ENCODE peak calls at places on chromosomes 3 and 15, in four cellular contexts. G is uterus, M is heart left ventricle, X is Peyer's patch. Y is an unnamed sample. For H3K4me1, the result is how much of the 10 kb centered on the place peaks cover.

GRCh38 chr3:173912126-173912525 is 514.6 kb downstream of the NLGN1 start:
- DNase-seq in G (no peak), M (no peak), X (no peak), Y (no peak)

GRCh38 chr15:72058590-72058989 is 59.4 kb downstream of the MYO9A start:
- DNase-seq in G (no peak), M (no peak), X (no peak), Y (no peak)

GRCh38 chr15:74200394-74200793 is 2.2 kb downstream of the STRA6 start:
- DNase-seq in G (peak), M (no peak), X (no peak), Y (peak)

GRCh38 chr15:32732574-32733157 is 14.9 kb downstream of the GREM1 start:
- DNase-seq in G (no peak), M (no peak), X (no peak), Y (no peak)

GRCh38 chr3:35422826-35423601 is 216.3 kb upstream of the ARPP21 start:
- DNase-seq in G (no peak), M (no peak), X (no peak), Y (no peak)

GRCh38 chr15:90829942-90830440 is 38.4 kb upstream of the FURIN start:
- DNase-seq in G (no peak), M (no peak), X (no peak), Y (no peak)

GRCh38 chr15:71962537-71962936 is 152.2 kb downstream of the NR2E3 start:
- DNase-seq in G (no peak), M (no peak), X (no peak), Y (no peak)

GRCh38 chr15:39969871-39970270 is 36.0 kb downstream of the EIF2AK4 start:
- DNase-seq in G (peak), M (no peak), X (no peak), Y (no peak)

GRCh38 chr3:150346956-150347863 is 60.9 kb upstream of the TSC22D2 start:
- DNase-seq in G (no peak), M (no peak), X (no peak), Y (no peak)

GRCh38 chr3:180720012-180720411 is 40.7 kb upstream of the CCDC39 start:
- DNase-seq in G (no peak), M (no peak), X (no peak), Y (no peak)

GRCh38 chr3:108505811-108506210 is 4.6 kb downstream of the MYH15 start:
- DNase-seq in G (no peak), M (no peak), X (no peak), Y (no peak)

GRCh38 chr3:112973325-112974177 is 1.4 kb downstream of the CD200R1 start:
- DNase-seq in G (no peak), M (no peak), X (no peak), Y (no peak)

GRCh38 chr3:28320981-28321380 is 27.5 kb upstream of the ZCWPW2 start:
- DNase-seq in G (no peak), M (no peak), X (no peak), Y (no peak)

GRCh38 chr3:171757377-171758034 is 52.8 kb downstream of the PLD1 start:
- DNase-seq in G (no peak), M (no peak), X (no peak), Y (no peak)

GRCh38 chr3:124297062-124297980 is 305.4 kb upstream of the ROPN1 start:
- DNase-seq in G (no peak), M (no peak), X (no peak), Y (no peak)

GRCh38 chr15:81612631-81613030 is 238.6 kb upstream of the TMC3 start:
- DNase-seq in G (no peak), M (no peak), X (no peak), Y (no peak)

GRCh38 chr15:27124287-27124830 is 153.4 kb downstream of the GABRG3 start:
- DNase-seq in G (no peak), M (no peak), X (no peak), Y (no peak)

GRCh38 chr3:13581485-13582365 is 32.8 kb downstream of the FBLN2 start:
- DNase-seq in G (no peak), M (no peak), X (no peak), Y (no peak)

GRCh38 chr3:4834403-4834866 is 144.8 kb upstream of the BHLHE40 start:
- DNase-seq in G (no peak), M (no peak), X (no peak), Y (peak)

GRCh38 chr3:98557324-98558010 is 25.7 kb downstream of the GPR15 start:
- DNase-seq in G (no peak), M (no peak), X (no peak), Y (no peak)

GRCh38 chr3:113947372-113948014 is at the start of gene ZDHHC23:
- DNase-seq in G (peak), M (peak), X (peak), Y (peak)

GRCh38 chr3:119810018-119810435 is 28.1 kb downstream of the NR1I2 start:
- DNase-seq in G (no peak), M (peak), X (no peak), Y (peak)

GRCh38 chr3:175105066-175105465 is 245.9 kb downstream of the NAALADL2 start:
- DNase-seq in G (no peak), M (no peak), X (no peak), Y (no peak)

GRCh38 chr3:64022451-64023186 is 675 bp downstream of the PSMD6 start:
- DNase-seq in G (no peak), M (no peak), X (no peak), Y (no peak)
- TF ChIP-seq POLR2A in G (no peak), M (no peak), X (no peak), Y (no peak)

DNA sequence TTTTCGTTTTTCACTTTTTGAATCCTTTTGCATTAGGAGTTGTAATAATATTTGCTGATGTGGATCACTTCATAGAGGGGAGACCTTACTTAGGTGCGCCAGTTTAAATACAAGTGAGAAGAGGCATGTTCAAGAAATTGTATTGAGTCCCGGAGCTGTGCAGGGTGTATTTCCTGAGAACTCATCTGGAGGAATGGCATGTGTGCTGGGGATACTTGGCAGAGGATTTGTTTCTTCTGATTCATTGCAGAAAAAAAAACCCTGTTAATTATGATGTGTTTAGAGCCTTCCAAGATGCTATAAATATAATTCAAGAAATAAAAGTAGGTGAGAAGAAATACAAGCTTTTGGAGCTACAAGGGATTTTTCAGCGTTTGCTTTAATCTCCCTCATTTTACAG is 97.6 kb downstream of the TPRG1 start:
- DNase-seq in G (no peak), M (no peak), X (no peak), Y (no peak)
- H3K4me1 ChIP-seq in G (under half), M (under half), X (under half), Y (under half)

GRCh38 chr3:38008191-38008701 is 17.7 kb downstream of the VILL start:
- DNase-seq in G (no peak), M (peak), X (peak), Y (no peak)

GRCh38 chr3:38007754-38008090 is 17.1 kb downstream of the VILL start:
- DNase-seq in G (no peak), M (peak), X (peak), Y (no peak)

GRCh38 chr3:38008971-38009580 is 18.5 kb downstream of the VILL start:
- DNase-seq in G (no peak), M (peak), X (peak), Y (no peak)

GRCh38 chr3:38009807-38010591 is 19.4 kb downstream of the VILL start:
- DNase-seq in G (no peak), M (peak), X (peak), Y (no peak)

DNA sequence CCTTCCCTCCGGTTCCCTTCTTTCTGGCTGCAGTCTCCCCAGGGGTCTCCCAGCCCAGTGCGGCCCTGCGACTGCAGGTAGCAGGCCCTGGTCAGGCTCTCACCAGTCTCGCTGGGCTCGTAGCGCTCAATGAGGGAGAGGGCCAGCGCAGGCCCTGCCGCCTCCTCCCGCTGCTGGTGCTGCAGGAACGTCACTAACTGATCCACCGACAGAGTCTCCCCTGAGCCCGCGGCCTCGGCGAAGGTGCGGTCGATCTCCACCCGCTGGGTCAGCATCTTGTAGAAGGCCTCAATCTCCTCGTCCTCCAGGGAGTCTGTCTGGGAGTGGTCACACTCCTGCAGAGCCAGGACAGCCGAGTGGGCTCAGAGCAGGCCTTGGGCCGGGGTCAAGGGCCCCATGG is 18.3 kb downstream of the PLCD1 start:
- DNase-seq in G (no peak), M (peak), X (peak), Y (peak)
- H3K27ac ChIP-seq in G (no peak), M (no peak), X (no peak), Y (no peak)

GRCh38 chr3:101312545-101312944 is 7.8 kb downstream of the IMPG2 start:
- DNase-seq in G (no peak), M (no peak), X (no peak), Y (no peak)

GRCh38 chr3:101310580-101311375 is 9.6 kb downstream of the IMPG2 start:
- DNase-seq in G (peak), M (no peak), X (no peak), Y (no peak)

GRCh38 chr3:101311676-101312075 is 8.7 kb downstream of the IMPG2 start:
- DNase-seq in G (no peak), M (no peak), X (no peak), Y (no peak)
- TF ChIP-seq POLR2A in G (no peak), M (no peak), X (no peak), Y (no peak)

GRCh38 chr15:45638641-45639040 is 3.8 kb downstream of the SQOR start:
- DNase-seq in G (no peak), M (no peak), X (no peak), Y (no peak)
- H3K4me1 ChIP-seq in G (under half), M (under half), X (under half), Y (half or more)

GRCh38 chr3:72591522-72592421 is 256.5 kb downstream of the SHQ1 start:
- DNase-seq in G (peak), M (no peak), X (no peak), Y (peak)
- H3K27ac ChIP-seq in G (peak), M (no peak), X (no peak), Y (no peak)

DNA sequence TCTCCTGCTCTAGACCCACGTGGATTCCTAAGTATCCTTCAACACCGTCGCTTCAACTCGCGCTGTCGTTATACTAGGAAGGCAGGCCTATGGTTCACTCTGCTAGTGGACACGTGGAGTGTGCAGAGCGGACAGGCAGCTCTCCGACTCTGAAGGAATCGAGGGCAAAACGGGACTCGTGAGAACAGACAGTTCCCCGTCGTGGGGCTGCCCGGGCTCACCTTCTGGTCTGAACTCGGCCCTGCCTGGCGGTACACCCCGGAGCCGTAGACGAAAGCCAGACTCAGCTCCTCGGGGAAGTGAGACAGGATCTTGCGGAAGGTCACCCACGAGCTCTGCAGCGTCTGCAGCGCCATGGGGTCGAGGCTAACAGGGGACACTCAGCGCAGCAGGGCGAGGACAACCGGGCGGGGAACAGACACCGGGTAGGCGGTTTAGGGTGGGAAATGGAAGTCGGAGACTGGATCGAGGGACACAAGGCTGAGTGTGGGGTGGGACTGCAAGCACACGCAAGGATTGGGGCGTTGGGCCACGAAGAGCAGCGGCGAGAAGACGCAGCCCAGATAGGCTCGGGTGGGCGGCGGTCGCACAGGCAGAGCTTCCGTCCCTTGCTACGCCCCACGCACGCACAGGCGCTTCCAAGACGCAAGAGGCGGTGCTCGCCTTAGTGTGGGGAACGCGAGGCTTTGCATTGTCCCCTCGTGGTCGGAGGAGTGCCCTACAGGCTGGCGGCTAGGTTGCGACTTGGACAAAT is at the start of gene TAMM41:
- DNase-seq in G (peak), M (peak), X (peak), Y (peak)
- TF ChIP-seq POLR2A in G (peak), M (no peak), X (peak), Y (peak)

GRCh38 chr3:140762751-140763150 is 84.9 kb downstream of the TRIM42 start:
- DNase-seq in G (no peak), M (no peak), X (no peak), Y (no peak)

GRCh38 chr3:140753865-140754754 is 76.2 kb downstream of the TRIM42 start:
- DNase-seq in G (no peak), M (no peak), X (no peak), Y (no peak)

GRCh38 chr3:140760324-140761075 is 82.6 kb downstream of the TRIM42 start:
- DNase-seq in G (no peak), M (no peak), X (no peak), Y (no peak)

GRCh38 chr3:140756240-140757016 is 78.6 kb downstream of the TRIM42 start:
- DNase-seq in G (no peak), M (no peak), X (no peak), Y (no peak)

DNA sequence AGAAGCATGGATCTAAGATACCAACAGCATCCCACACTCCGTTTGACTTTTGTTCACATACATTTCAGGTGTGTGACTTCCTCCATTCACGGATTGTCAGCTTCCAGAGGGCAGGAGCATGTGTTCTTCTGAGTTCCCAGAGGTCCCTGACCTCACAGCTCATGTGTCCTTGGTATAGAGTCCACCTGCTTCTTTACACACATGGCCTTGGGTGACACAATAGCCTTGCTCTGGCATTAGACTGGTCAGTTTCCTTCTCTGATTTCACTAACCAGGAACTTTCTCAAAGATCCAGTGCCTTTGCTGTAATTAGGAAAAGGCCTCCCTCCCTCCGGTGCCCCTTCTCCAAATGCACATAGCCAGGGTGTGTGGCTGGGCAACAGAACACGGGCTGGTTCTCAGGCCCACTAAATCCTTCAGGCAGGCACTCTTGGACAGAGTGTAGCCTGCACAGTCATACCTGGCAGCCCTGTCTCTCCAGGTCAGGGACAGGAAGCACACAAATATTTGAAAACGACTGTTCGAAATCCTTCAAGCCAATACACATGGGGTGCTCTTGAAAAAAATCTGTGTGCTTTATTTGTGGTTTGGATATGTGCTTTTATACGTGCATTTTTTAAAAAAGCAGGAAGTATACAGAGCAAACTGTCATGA is 81.1 kb downstream of the TRIM42 start:
- DNase-seq in G (no peak), M (no peak), X (no peak), Y (no peak)
- H3K4me1 ChIP-seq in G (under half), M (under half), X (under half), Y (under half)

GRCh38 chr3:49997862-49998261 is 57.9 kb downstream of the RBM6 start:
- DNase-seq in G (no peak), M (no peak), X (no peak), Y (no peak)
- H3K27ac ChIP-seq in G (no peak), M (no peak), X (no peak), Y (no peak)